ENCODE peak calls at places on chromosomes 1 and 21, in five cellular contexts. D, O, T, Q and Y are unnamed samples.

GRCh38 chr1:161207173-161207572 is 5.0 kb downstream of the NDUFS2 start:
- DNase-seq in T (no peak), Q (no peak), O (peak), D (no peak), Y (no peak)

GRCh38 chr1:156673387-156674121 is 3.7 kb downstream of the NES start:
- DNase-seq in O (no peak), Q (no peak), D (no peak), T (no peak), Y (no peak)

GRCh38 chr1:19625264-19625663 is 18.8 kb upstream of the NBL1 start:
- DNase-seq in Q (no peak), O (no peak), T (no peak), D (no peak), Y (no peak)

GRCh38 chr21:21045538-21045937 is 47.3 kb downstream of the NCAM2 start:
- DNase-seq in D (no peak), Q (no peak), T (no peak), O (no peak), Y (no peak)

GRCh38 chr1:97441966-97442365 is 478.9 kb downstream of the DPYD start:
- DNase-seq in D (no peak), O (no peak), T (no peak), Q (peak), Y (no peak)

GRCh38 chr1:84782311-84782771 is 92.1 kb upstream of the SSX2IP start:
- DNase-seq in Q (peak), O (peak), T (no peak), D (no peak), Y (no peak)

GRCh38 chr1:223774133-223774811 is 61.9 kb downstream of the CAPN2 start:
- DNase-seq in D (no peak), Q (peak), O (no peak), T (no peak), Y (no peak)

GRCh38 chr1:4494558-4494957 is 159.9 kb upstream of the AJAP1 start:
- DNase-seq in O (no peak), Q (no peak), T (no peak), D (no peak), Y (no peak)